ENCODE peak calls at places on chromosomes 1 and 21, in nine cellular contexts. One of them, this sample, is unnamed.

GRCh38 chr1:31703431-31704260 is at the start of gene COL16A1:
- DNase-seq in fibroblast of pulmonary artery: peak
- DNase-seq in thoracic aorta: peak
- DNase-seq in Daoy: peak
- DNase-seq in nephron progenitor cell: peak
- DNase-seq in KBM-7: no peak
- DNase-seq in stimulated activated CD8-positive, alpha-beta memory T cell treated with anti-CD3 and anti-CD28 coated beads, Interleukin-4, amount 100 ng/mL, for 1 hour: no peak
- DNase-seq in stimulated activated CD4-positive, alpha-beta T cell treated with anti-CD3 and anti-CD28 coated beads, Interleukin-2, amount 100 ng/mL, for 4 hours: no peak
- DNase-seq in activated CD8-positive, alpha-beta memory T cell treated with anti-CD3 and anti-CD28 coated beads, Interleukin-2, amount 50 U/mL, for 4 hours: no peak
- DNase-seq in this sample: no peak

GRCh38 chr1:2088434-2088833 is 38.2 kb downstream of the PRKCZ start:
- DNase-seq in stimulated activated CD4-positive, alpha-beta T cell treated with anti-CD3 and anti-CD28 coated beads, Interleukin-2, amount 100 ng/mL, for 4 hours: no peak
- DNase-seq in activated CD8-positive, alpha-beta memory T cell treated with anti-CD3 and anti-CD28 coated beads, Interleukin-2, amount 50 U/mL, for 4 hours: no peak
- DNase-seq in thoracic aorta: no peak
- DNase-seq in KBM-7: no peak
- DNase-seq in nephron progenitor cell: no peak
- DNase-seq in stimulated activated CD8-positive, alpha-beta memory T cell treated with anti-CD3 and anti-CD28 coated beads, Interleukin-4, amount 100 ng/mL, for 1 hour: no peak
- DNase-seq in fibroblast of pulmonary artery: peak
- DNase-seq in Daoy: peak
- DNase-seq in this sample: no peak

GRCh38 chr1:27382950-27383627 is at the start of gene CD164L2:
- DNase-seq in fibroblast of pulmonary artery: no peak
- DNase-seq in KBM-7: no peak
- DNase-seq in stimulated activated CD8-positive, alpha-beta memory T cell treated with anti-CD3 and anti-CD28 coated beads, Interleukin-4, amount 100 ng/mL, for 1 hour: no peak
- DNase-seq in stimulated activated CD4-positive, alpha-beta T cell treated with anti-CD3 and anti-CD28 coated beads, Interleukin-2, amount 100 ng/mL, for 4 hours: no peak
- DNase-seq in Daoy: no peak
- DNase-seq in activated CD8-positive, alpha-beta memory T cell treated with anti-CD3 and anti-CD28 coated beads, Interleukin-2, amount 50 U/mL, for 4 hours: peak
- DNase-seq in thoracic aorta: no peak
- DNase-seq in nephron progenitor cell: peak
- DNase-seq in this sample: no peak

GRCh38 chr1:60055336-60055735 is 18.2 kb downstream of the C1orf87 start:
- DNase-seq in activated CD8-positive, alpha-beta memory T cell treated with anti-CD3 and anti-CD28 coated beads, Interleukin-2, amount 50 U/mL, for 4 hours: no peak
- DNase-seq in stimulated activated CD8-positive, alpha-beta memory T cell treated with anti-CD3 and anti-CD28 coated beads, Interleukin-4, amount 100 ng/mL, for 1 hour: no peak
- DNase-seq in stimulated activated CD4-positive, alpha-beta T cell treated with anti-CD3 and anti-CD28 coated beads, Interleukin-2, amount 100 ng/mL, for 4 hours: no peak
- DNase-seq in Daoy: peak
- DNase-seq in thoracic aorta: no peak
- DNase-seq in KBM-7: no peak
- DNase-seq in nephron progenitor cell: no peak
- DNase-seq in fibroblast of pulmonary artery: no peak
- DNase-seq in this sample: no peak

GRCh38 chr1:209876091-209876800 is 48.5 kb downstream of the UTP25 start:
- DNase-seq in stimulated activated CD4-positive, alpha-beta T cell treated with anti-CD3 and anti-CD28 coated beads, Interleukin-2, amount 100 ng/mL, for 4 hours: no peak
- DNase-seq in activated CD8-positive, alpha-beta memory T cell treated with anti-CD3 and anti-CD28 coated beads, Interleukin-2, amount 50 U/mL, for 4 hours: no peak
- DNase-seq in Daoy: no peak
- DNase-seq in KBM-7: peak
- DNase-seq in thoracic aorta: no peak
- DNase-seq in stimulated activated CD8-positive, alpha-beta memory T cell treated with anti-CD3 and anti-CD28 coated beads, Interleukin-4, amount 100 ng/mL, for 1 hour: no peak
- DNase-seq in fibroblast of pulmonary artery: no peak
- DNase-seq in nephron progenitor cell: no peak
- DNase-seq in this sample: no peak

GRCh38 chr1:38123356-38123755 is 76.8 kb upstream of the POU3F1 start:
- DNase-seq in activated CD8-positive, alpha-beta memory T cell treated with anti-CD3 and anti-CD28 coated beads, Interleukin-2, amount 50 U/mL, for 4 hours: no peak
- DNase-seq in fibroblast of pulmonary artery: no peak
- DNase-seq in KBM-7: no peak
- DNase-seq in thoracic aorta: no peak
- DNase-seq in nephron progenitor cell: no peak
- DNase-seq in stimulated activated CD4-positive, alpha-beta T cell treated with anti-CD3 and anti-CD28 coated beads, Interleukin-2, amount 100 ng/mL, for 4 hours: no peak
- DNase-seq in stimulated activated CD8-positive, alpha-beta memory T cell treated with anti-CD3 and anti-CD28 coated beads, Interleukin-4, amount 100 ng/mL, for 1 hour: no peak
- DNase-seq in Daoy: peak
- DNase-seq in this sample: no peak

GRCh38 chr1:40450491-40451237 is 388 bp downstream of the ZFP69B start:
- DNase-seq in stimulated activated CD4-positive, alpha-beta T cell treated with anti-CD3 and anti-CD28 coated beads, Interleukin-2, amount 100 ng/mL, for 4 hours: peak
- DNase-seq in Daoy: peak
- DNase-seq in thoracic aorta: no peak
- DNase-seq in stimulated activated CD8-positive, alpha-beta memory T cell treated with anti-CD3 and anti-CD28 coated beads, Interleukin-4, amount 100 ng/mL, for 1 hour: peak
- DNase-seq in nephron progenitor cell: peak
- DNase-seq in activated CD8-positive, alpha-beta memory T cell treated with anti-CD3 and anti-CD28 coated beads, Interleukin-2, amount 50 U/mL, for 4 hours: peak
- DNase-seq in KBM-7: peak
- DNase-seq in fibroblast of pulmonary artery: peak
- DNase-seq in this sample: peak

GRCh38 chr21:45388611-45389296 is 16.2 kb upstream of the COL18A1 start:
- DNase-seq in KBM-7: no peak
- DNase-seq in activated CD8-positive, alpha-beta memory T cell treated with anti-CD3 and anti-CD28 coated beads, Interleukin-2, amount 50 U/mL, for 4 hours: no peak
- DNase-seq in fibroblast of pulmonary artery: no peak
- DNase-seq in stimulated activated CD4-positive, alpha-beta T cell treated with anti-CD3 and anti-CD28 coated beads, Interleukin-2, amount 100 ng/mL, for 4 hours: no peak
- DNase-seq in stimulated activated CD8-positive, alpha-beta memory T cell treated with anti-CD3 and anti-CD28 coated beads, Interleukin-4, amount 100 ng/mL, for 1 hour: no peak
- DNase-seq in nephron progenitor cell: no peak
- DNase-seq in thoracic aorta: no peak
- DNase-seq in Daoy: no peak
- DNase-seq in this sample: no peak

GRCh38 chr1:224564491-224565084 is 51.5 kb upstream of the CNIH3 start:
- DNase-seq in stimulated activated CD4-positive, alpha-beta T cell treated with anti-CD3 and anti-CD28 coated beads, Interleukin-2, amount 100 ng/mL, for 4 hours: no peak
- DNase-seq in activated CD8-positive, alpha-beta memory T cell treated with anti-CD3 and anti-CD28 coated beads, Interleukin-2, amount 50 U/mL, for 4 hours: no peak
- DNase-seq in KBM-7: no peak
- DNase-seq in stimulated activated CD8-positive, alpha-beta memory T cell treated with anti-CD3 and anti-CD28 coated beads, Interleukin-4, amount 100 ng/mL, for 1 hour: no peak
- DNase-seq in Daoy: peak
- DNase-seq in nephron progenitor cell: no peak
- DNase-seq in thoracic aorta: no peak
- DNase-seq in fibroblast of pulmonary artery: no peak
- DNase-seq in this sample: peak

GRCh38 chr1:5513891-5514515 is 478.2 kb downstream of the NPHP4 start:
- DNase-seq in stimulated activated CD8-positive, alpha-beta memory T cell treated with anti-CD3 and anti-CD28 coated beads, Interleukin-4, amount 100 ng/mL, for 1 hour: no peak
- DNase-seq in thoracic aorta: no peak
- DNase-seq in stimulated activated CD4-positive, alpha-beta T cell treated with anti-CD3 and anti-CD28 coated beads, Interleukin-2, amount 100 ng/mL, for 4 hours: no peak
- DNase-seq in activated CD8-positive, alpha-beta memory T cell treated with anti-CD3 and anti-CD28 coated beads, Interleukin-2, amount 50 U/mL, for 4 hours: no peak
- DNase-seq in nephron progenitor cell: no peak
- DNase-seq in Daoy: no peak
- DNase-seq in fibroblast of pulmonary artery: no peak
- DNase-seq in KBM-7: peak
- DNase-seq in this sample: no peak

GRCh38 chr1:11918779-11919519 is 7.3 kb downstream of the KIAA2013 start:
- DNase-seq in thoracic aorta: peak
- DNase-seq in Daoy: peak
- DNase-seq in stimulated activated CD4-positive, alpha-beta T cell treated with anti-CD3 and anti-CD28 coated beads, Interleukin-2, amount 100 ng/mL, for 4 hours: no peak
- DNase-seq in fibroblast of pulmonary artery: peak
- DNase-seq in stimulated activated CD8-positive, alpha-beta memory T cell treated with anti-CD3 and anti-CD28 coated beads, Interleukin-4, amount 100 ng/mL, for 1 hour: no peak
- DNase-seq in KBM-7: no peak
- DNase-seq in nephron progenitor cell: no peak
- DNase-seq in activated CD8-positive, alpha-beta memory T cell treated with anti-CD3 and anti-CD28 coated beads, Interleukin-2, amount 50 U/mL, for 4 hours: no peak
- DNase-seq in this sample: no peak

GRCh38 chr1:9589719-9590157 is 1.0 kb downstream of the TMEM201 start:
- DNase-seq in fibroblast of pulmonary artery: no peak
- DNase-seq in stimulated activated CD8-positive, alpha-beta memory T cell treated with anti-CD3 and anti-CD28 coated beads, Interleukin-4, amount 100 ng/mL, for 1 hour: no peak
- DNase-seq in nephron progenitor cell: no peak
- DNase-seq in stimulated activated CD4-positive, alpha-beta T cell treated with anti-CD3 and anti-CD28 coated beads, Interleukin-2, amount 100 ng/mL, for 4 hours: no peak
- DNase-seq in Daoy: peak
- DNase-seq in KBM-7: peak
- DNase-seq in activated CD8-positive, alpha-beta memory T cell treated with anti-CD3 and anti-CD28 coated beads, Interleukin-2, amount 50 U/mL, for 4 hours: no peak
- DNase-seq in thoracic aorta: no peak
- DNase-seq in this sample: no peak

GRCh38 chr1:34164510-34165381 is at the start of gene CSMD2:
- DNase-seq in stimulated activated CD8-positive, alpha-beta memory T cell treated with anti-CD3 and anti-CD28 coated beads, Interleukin-4, amount 100 ng/mL, for 1 hour: no peak
- DNase-seq in activated CD8-positive, alpha-beta memory T cell treated with anti-CD3 and anti-CD28 coated beads, Interleukin-2, amount 50 U/mL, for 4 hours: no peak
- DNase-seq in KBM-7: no peak
- DNase-seq in nephron progenitor cell: peak
- DNase-seq in Daoy: peak
- DNase-seq in stimulated activated CD4-positive, alpha-beta T cell treated with anti-CD3 and anti-CD28 coated beads, Interleukin-2, amount 100 ng/mL, for 4 hours: no peak
- DNase-seq in thoracic aorta: no peak
- DNase-seq in fibroblast of pulmonary artery: peak
- DNase-seq in this sample: no peak

GRCh38 chr1:155120253-155120652 is 7.4 kb upstream of the EFNA1 start:
- DNase-seq in stimulated activated CD4-positive, alpha-beta T cell treated with anti-CD3 and anti-CD28 coated beads, Interleukin-2, amount 100 ng/mL, for 4 hours: no peak
- DNase-seq in Daoy: no peak
- DNase-seq in activated CD8-positive, alpha-beta memory T cell treated with anti-CD3 and anti-CD28 coated beads, Interleukin-2, amount 50 U/mL, for 4 hours: no peak
- DNase-seq in fibroblast of pulmonary artery: no peak
- DNase-seq in thoracic aorta: no peak
- DNase-seq in KBM-7: no peak
- DNase-seq in nephron progenitor cell: no peak
- DNase-seq in stimulated activated CD8-positive, alpha-beta memory T cell treated with anti-CD3 and anti-CD28 coated beads, Interleukin-4, amount 100 ng/mL, for 1 hour: no peak
- DNase-seq in this sample: no peak

GRCh38 chr1:25712299-25712970 is 87.6 kb upstream of the SELENON start:
- DNase-seq in stimulated activated CD4-positive, alpha-beta T cell treated with anti-CD3 and anti-CD28 coated beads, Interleukin-2, amount 100 ng/mL, for 4 hours: no peak
- DNase-seq in Daoy: no peak
- DNase-seq in KBM-7: no peak
- DNase-seq in thoracic aorta: no peak
- DNase-seq in activated CD8-positive, alpha-beta memory T cell treated with anti-CD3 and anti-CD28 coated beads, Interleukin-2, amount 50 U/mL, for 4 hours: no peak
- DNase-seq in fibroblast of pulmonary artery: no peak
- DNase-seq in stimulated activated CD8-positive, alpha-beta memory T cell treated with anti-CD3 and anti-CD28 coated beads, Interleukin-4, amount 100 ng/mL, for 1 hour: no peak
- DNase-seq in nephron progenitor cell: no peak
- DNase-seq in this sample: no peak

GRCh38 chr1:40532844-40533424 is 1.5 kb downstream of the ZNF684 start:
- DNase-seq in stimulated activated CD4-positive, alpha-beta T cell treated with anti-CD3 and anti-CD28 coated beads, Interleukin-2, amount 100 ng/mL, for 4 hours: no peak
- DNase-seq in stimulated activated CD8-positive, alpha-beta memory T cell treated with anti-CD3 and anti-CD28 coated beads, Interleukin-4, amount 100 ng/mL, for 1 hour: no peak
- DNase-seq in fibroblast of pulmonary artery: peak
- DNase-seq in thoracic aorta: no peak
- DNase-seq in activated CD8-positive, alpha-beta memory T cell treated with anti-CD3 and anti-CD28 coated beads, Interleukin-2, amount 50 U/mL, for 4 hours: no peak
- DNase-seq in nephron progenitor cell: peak
- DNase-seq in KBM-7: peak
- DNase-seq in Daoy: peak
- DNase-seq in this sample: peak

GRCh38 chr21:42479582-42479981 is 16.4 kb downstream of the RSPH1 start:
- DNase-seq in stimulated activated CD8-positive, alpha-beta memory T cell treated with anti-CD3 and anti-CD28 coated beads, Interleukin-4, amount 100 ng/mL, for 1 hour: no peak
- DNase-seq in stimulated activated CD4-positive, alpha-beta T cell treated with anti-CD3 and anti-CD28 coated beads, Interleukin-2, amount 100 ng/mL, for 4 hours: no peak
- DNase-seq in nephron progenitor cell: no peak
- DNase-seq in fibroblast of pulmonary artery: no peak
- DNase-seq in thoracic aorta: no peak
- DNase-seq in KBM-7: no peak
- DNase-seq in Daoy: no peak
- DNase-seq in activated CD8-positive, alpha-beta memory T cell treated with anti-CD3 and anti-CD28 coated beads, Interleukin-2, amount 50 U/mL, for 4 hours: no peak
- DNase-seq in this sample: no peak

GRCh38 chr1:7405844-7406500 is 365.1 kb upstream of the VAMP3 start:
- DNase-seq in activated CD8-positive, alpha-beta memory T cell treated with anti-CD3 and anti-CD28 coated beads, Interleukin-2, amount 50 U/mL, for 4 hours: no peak
- DNase-seq in thoracic aorta: no peak
- DNase-seq in stimulated activated CD4-positive, alpha-beta T cell treated with anti-CD3 and anti-CD28 coated beads, Interleukin-2, amount 100 ng/mL, for 4 hours: no peak
- DNase-seq in Daoy: no peak
- DNase-seq in nephron progenitor cell: no peak
- DNase-seq in stimulated activated CD8-positive, alpha-beta memory T cell treated with anti-CD3 and anti-CD28 coated beads, Interleukin-4, amount 100 ng/mL, for 1 hour: no peak
- DNase-seq in fibroblast of pulmonary artery: no peak
- DNase-seq in KBM-7: no peak
- DNase-seq in this sample: no peak

GRCh38 chr21:45366931-45367401 is 38.0 kb upstream of the COL18A1 start:
- DNase-seq in fibroblast of pulmonary artery: peak
- DNase-seq in stimulated activated CD4-positive, alpha-beta T cell treated with anti-CD3 and anti-CD28 coated beads, Interleukin-2, amount 100 ng/mL, for 4 hours: no peak
- DNase-seq in nephron progenitor cell: no peak
- DNase-seq in activated CD8-positive, alpha-beta memory T cell treated with anti-CD3 and anti-CD28 coated beads, Interleukin-2, amount 50 U/mL, for 4 hours: no peak
- DNase-seq in stimulated activated CD8-positive, alpha-beta memory T cell treated with anti-CD3 and anti-CD28 coated beads, Interleukin-4, amount 100 ng/mL, for 1 hour: no peak
- DNase-seq in KBM-7: no peak
- DNase-seq in Daoy: peak
- DNase-seq in thoracic aorta: peak
- DNase-seq in this sample: no peak

GRCh38 chr1:6603851-6604558 is 1.3 kb upstream of the KLHL21 start:
- DNase-seq in thoracic aorta: peak
- DNase-seq in nephron progenitor cell: peak
- DNase-seq in Daoy: peak
- DNase-seq in activated CD8-positive, alpha-beta memory T cell treated with anti-CD3 and anti-CD28 coated beads, Interleukin-2, amount 50 U/mL, for 4 hours: no peak
- DNase-seq in stimulated activated CD8-positive, alpha-beta memory T cell treated with anti-CD3 and anti-CD28 coated beads, Interleukin-4, amount 100 ng/mL, for 1 hour: no peak
- DNase-seq in fibroblast of pulmonary artery: peak
- DNase-seq in stimulated activated CD4-positive, alpha-beta T cell treated with anti-CD3 and anti-CD28 coated beads, Interleukin-2, amount 100 ng/mL, for 4 hours: no peak
- DNase-seq in KBM-7: no peak
- DNase-seq in this sample: no peak

GRCh38 chr1:33516891-33517550 is 44.6 kb downstream of the ZSCAN20 start:
- DNase-seq in stimulated activated CD8-positive, alpha-beta memory T cell treated with anti-CD3 and anti-CD28 coated beads, Interleukin-4, amount 100 ng/mL, for 1 hour: no peak
- DNase-seq in Daoy: no peak
- DNase-seq in KBM-7: no peak
- DNase-seq in activated CD8-positive, alpha-beta memory T cell treated with anti-CD3 and anti-CD28 coated beads, Interleukin-2, amount 50 U/mL, for 4 hours: no peak
- DNase-seq in thoracic aorta: no peak
- DNase-seq in fibroblast of pulmonary artery: no peak
- DNase-seq in stimulated activated CD4-positive, alpha-beta T cell treated with anti-CD3 and anti-CD28 coated beads, Interleukin-2, amount 100 ng/mL, for 4 hours: no peak
- DNase-seq in nephron progenitor cell: no peak
- DNase-seq in this sample: no peak

GRCh38 chr1:33339413-33339812 is 18.5 kb upstream of the A3GALT2 start:
- DNase-seq in stimulated activated CD4-positive, alpha-beta T cell treated with anti-CD3 and anti-CD28 coated beads, Interleukin-2, amount 100 ng/mL, for 4 hours: no peak
- DNase-seq in fibroblast of pulmonary artery: no peak
- DNase-seq in Daoy: no peak
- DNase-seq in activated CD8-positive, alpha-beta memory T cell treated with anti-CD3 and anti-CD28 coated beads, Interleukin-2, amount 50 U/mL, for 4 hours: no peak
- DNase-seq in stimulated activated CD8-positive, alpha-beta memory T cell treated with anti-CD3 and anti-CD28 coated beads, Interleukin-4, amount 100 ng/mL, for 1 hour: no peak
- DNase-seq in nephron progenitor cell: no peak
- DNase-seq in thoracic aorta: no peak
- DNase-seq in KBM-7: no peak
- DNase-seq in this sample: no peak

GRCh38 chr1:40849801-40850592 is 12.2 kb downstream of the CITED4 start:
- DNase-seq in stimulated activated CD8-positive, alpha-beta memory T cell treated with anti-CD3 and anti-CD28 coated beads, Interleukin-4, amount 100 ng/mL, for 1 hour: peak
- DNase-seq in Daoy: peak
- DNase-seq in fibroblast of pulmonary artery: peak
- DNase-seq in activated CD8-positive, alpha-beta memory T cell treated with anti-CD3 and anti-CD28 coated beads, Interleukin-2, amount 50 U/mL, for 4 hours: peak
- DNase-seq in stimulated activated CD4-positive, alpha-beta T cell treated with anti-CD3 and anti-CD28 coated beads, Interleukin-2, amount 100 ng/mL, for 4 hours: peak
- DNase-seq in thoracic aorta: no peak
- DNase-seq in nephron progenitor cell: peak
- DNase-seq in KBM-7: peak
- DNase-seq in this sample: peak

GRCh38 chr1:115458426-115459114 is 120.5 kb upstream of the NGF start:
- DNase-seq in thoracic aorta: no peak
- DNase-seq in stimulated activated CD8-positive, alpha-beta memory T cell treated with anti-CD3 and anti-CD28 coated beads, Interleukin-4, amount 100 ng/mL, for 1 hour: no peak
- DNase-seq in nephron progenitor cell: no peak
- DNase-seq in KBM-7: no peak
- DNase-seq in activated CD8-positive, alpha-beta memory T cell treated with anti-CD3 and anti-CD28 coated beads, Interleukin-2, amount 50 U/mL, for 4 hours: no peak
- DNase-seq in stimulated activated CD4-positive, alpha-beta T cell treated with anti-CD3 and anti-CD28 coated beads, Interleukin-2, amount 100 ng/mL, for 4 hours: no peak
- DNase-seq in Daoy: no peak
- DNase-seq in fibroblast of pulmonary artery: no peak
- DNase-seq in this sample: peak

GRCh38 chr1:176136891-176137290 is 70.2 kb downstream of the COP1 start:
- DNase-seq in nephron progenitor cell: no peak
- DNase-seq in stimulated activated CD8-positive, alpha-beta memory T cell treated with anti-CD3 and anti-CD28 coated beads, Interleukin-4, amount 100 ng/mL, for 1 hour: no peak
- DNase-seq in activated CD8-positive, alpha-beta memory T cell treated with anti-CD3 and anti-CD28 coated beads, Interleukin-2, amount 50 U/mL, for 4 hours: no peak
- DNase-seq in Daoy: no peak
- DNase-seq in fibroblast of pulmonary artery: no peak
- DNase-seq in KBM-7: no peak
- DNase-seq in stimulated activated CD4-positive, alpha-beta T cell treated with anti-CD3 and anti-CD28 coated beads, Interleukin-2, amount 100 ng/mL, for 4 hours: no peak
- DNase-seq in thoracic aorta: no peak
- DNase-seq in this sample: no peak

GRCh38 chr1:206001476-206001888 is 1.7 kb downstream of the RAB7B start:
- DNase-seq in nephron progenitor cell: no peak
- DNase-seq in activated CD8-positive, alpha-beta memory T cell treated with anti-CD3 and anti-CD28 coated beads, Interleukin-2, amount 50 U/mL, for 4 hours: no peak
- DNase-seq in Daoy: peak
- DNase-seq in thoracic aorta: peak
- DNase-seq in KBM-7: peak
- DNase-seq in fibroblast of pulmonary artery: peak
- DNase-seq in stimulated activated CD8-positive, alpha-beta memory T cell treated with anti-CD3 and anti-CD28 coated beads, Interleukin-4, amount 100 ng/mL, for 1 hour: no peak
- DNase-seq in stimulated activated CD4-positive, alpha-beta T cell treated with anti-CD3 and anti-CD28 coated beads, Interleukin-2, amount 100 ng/mL, for 4 hours: peak
- DNase-seq in this sample: no peak

GRCh38 chr1:58293388-58293787 is 253.1 kb downstream of the OMA1 start:
- DNase-seq in stimulated activated CD4-positive, alpha-beta T cell treated with anti-CD3 and anti-CD28 coated beads, Interleukin-2, amount 100 ng/mL, for 4 hours: no peak
- DNase-seq in Daoy: no peak
- DNase-seq in thoracic aorta: no peak
- DNase-seq in fibroblast of pulmonary artery: no peak
- DNase-seq in activated CD8-positive, alpha-beta memory T cell treated with anti-CD3 and anti-CD28 coated beads, Interleukin-2, amount 50 U/mL, for 4 hours: no peak
- DNase-seq in nephron progenitor cell: no peak
- DNase-seq in stimulated activated CD8-positive, alpha-beta memory T cell treated with anti-CD3 and anti-CD28 coated beads, Interleukin-4, amount 100 ng/mL, for 1 hour: no peak
- DNase-seq in KBM-7: no peak
- DNase-seq in this sample: no peak

GRCh38 chr1:245614476-245614875 is 459.7 kb downstream of the KIF26B start:
- DNase-seq in nephron progenitor cell: no peak
- DNase-seq in activated CD8-positive, alpha-beta memory T cell treated with anti-CD3 and anti-CD28 coated beads, Interleukin-2, amount 50 U/mL, for 4 hours: no peak
- DNase-seq in stimulated activated CD4-positive, alpha-beta T cell treated with anti-CD3 and anti-CD28 coated beads, Interleukin-2, amount 100 ng/mL, for 4 hours: no peak
- DNase-seq in stimulated activated CD8-positive, alpha-beta memory T cell treated with anti-CD3 and anti-CD28 coated beads, Interleukin-4, amount 100 ng/mL, for 1 hour: no peak
- DNase-seq in KBM-7: no peak
- DNase-seq in thoracic aorta: no peak
- DNase-seq in Daoy: no peak
- DNase-seq in fibroblast of pulmonary artery: peak
- DNase-seq in this sample: no peak

GRCh38 chr1:119808972-119809550 is 2.2 kb downstream of the REG4 start:
- DNase-seq in KBM-7: peak
- DNase-seq in thoracic aorta: no peak
- DNase-seq in stimulated activated CD8-positive, alpha-beta memory T cell treated with anti-CD3 and anti-CD28 coated beads, Interleukin-4, amount 100 ng/mL, for 1 hour: peak
- DNase-seq in stimulated activated CD4-positive, alpha-beta T cell treated with anti-CD3 and anti-CD28 coated beads, Interleukin-2, amount 100 ng/mL, for 4 hours: peak
- DNase-seq in fibroblast of pulmonary artery: peak
- DNase-seq in activated CD8-positive, alpha-beta memory T cell treated with anti-CD3 and anti-CD28 coated beads, Interleukin-2, amount 50 U/mL, for 4 hours: peak
- DNase-seq in nephron progenitor cell: peak
- DNase-seq in Daoy: peak
- DNase-seq in this sample: peak

GRCh38 chr1:168360151-168360550 is 79.5 kb downstream of the TBX19 start:
- DNase-seq in fibroblast of pulmonary artery: peak
- DNase-seq in stimulated activated CD8-positive, alpha-beta memory T cell treated with anti-CD3 and anti-CD28 coated beads, Interleukin-4, amount 100 ng/mL, for 1 hour: no peak
- DNase-seq in nephron progenitor cell: no peak
- DNase-seq in thoracic aorta: no peak
- DNase-seq in stimulated activated CD4-positive, alpha-beta T cell treated with anti-CD3 and anti-CD28 coated beads, Interleukin-2, amount 100 ng/mL, for 4 hours: no peak
- DNase-seq in activated CD8-positive, alpha-beta memory T cell treated with anti-CD3 and anti-CD28 coated beads, Interleukin-2, amount 50 U/mL, for 4 hours: no peak
- DNase-seq in Daoy: peak
- DNase-seq in KBM-7: no peak
- DNase-seq in this sample: no peak

GRCh38 chr1:115782571-115783281 is 14.2 kb upstream of the CASQ2 start:
- DNase-seq in fibroblast of pulmonary artery: peak
- DNase-seq in nephron progenitor cell: no peak
- DNase-seq in Daoy: peak
- DNase-seq in stimulated activated CD4-positive, alpha-beta T cell treated with anti-CD3 and anti-CD28 coated beads, Interleukin-2, amount 100 ng/mL, for 4 hours: no peak
- DNase-seq in thoracic aorta: no peak
- DNase-seq in activated CD8-positive, alpha-beta memory T cell treated with anti-CD3 and anti-CD28 coated beads, Interleukin-2, amount 50 U/mL, for 4 hours: no peak
- DNase-seq in KBM-7: no peak
- DNase-seq in stimulated activated CD8-positive, alpha-beta memory T cell treated with anti-CD3 and anti-CD28 coated beads, Interleukin-4, amount 100 ng/mL, for 1 hour: no peak
- DNase-seq in this sample: no peak